ENCODE peak calls at places on chromosomes 4 and X, in four cellular contexts. M is bronchial epithelial cell, A is IMR-90, K is fibroblast of pulmonary artery. T is an unnamed sample.

GRCh38 chr4:84708406-84709135 is 125.6 kb downstream of the CDS1 start:
- DNase-seq in M (peak), A (peak), K (peak), T (no peak)

GRCh38 chr4:60729194-60729593 is 470.9 kb upstream of the ADGRL3 start:
- DNase-seq in M (peak), A (peak), K (peak), T (no peak)

GRCh38 chr4:155591201-155591600 is 75.4 kb upstream of the GUCY1A1 start:
- DNase-seq in M (no peak), A (no peak), K (no peak), T (no peak)

GRCh38 chr4:97987019-97987648 is 156.1 kb downstream of the STPG2 start:
- DNase-seq in M (peak), A (no peak), K (peak), T (no peak)

GRCh38 chrX:154693394-154693793 is 40.0 kb upstream of the CTAG2 start:
- DNase-seq in M (no peak), A (no peak), K (no peak), T (no peak)

GRCh38 chr4:185221912-185222311 is 12.5 kb downstream of the SNX25 start:
- DNase-seq in M (no peak), A (no peak), K (no peak), T (no peak)

GRCh38 chrX:136194546-136194945 is 47.2 kb downstream of the FHL1 start:
- DNase-seq in M (no peak), A (no peak), K (no peak), T (no peak)

GRCh38 chr4:573122-573892 is 2.8 kb downstream of the TMEM271 start:
- DNase-seq in M (no peak), A (no peak), K (no peak), T (no peak)

GRCh38 chr4:169723207-169723606 is 34.5 kb downstream of the HPF1 start:
- DNase-seq in M (no peak), A (no peak), K (peak), T (no peak)

GRCh38 chr4:73653695-73654106 is 33.5 kb upstream of the RASSF6 start:
- DNase-seq in M (peak), A (peak), K (peak), T (no peak)

GRCh38 chrX:386239-386767 is 404 bp downstream of the PPP2R3B start:
- DNase-seq in M (no peak), A (no peak), K (no peak), T (no peak)

GRCh38 chrX:43654431-43655150 is 1.5 kb upstream of the MAOA start:
- DNase-seq in M (peak), A (peak), K (peak), T (peak)

GRCh38 chrX:132955710-132956109 is 2.7 kb downstream of the HS6ST2 start:
- DNase-seq in M (no peak), A (no peak), K (no peak), T (no peak)

GRCh38 chr4:139438141-139438540 is 15.8 kb upstream of the RAB33B start:
- DNase-seq in M (no peak), A (no peak), K (no peak), T (no peak)

GRCh38 chrX:18133605-18134004 is 87.1 kb downstream of the BEND2 start:
- DNase-seq in M (no peak), A (no peak), K (no peak), T (no peak)

GRCh38 chr4:76023381-76023780 is at the start of gene CXCL10:
- DNase-seq in M (peak), A (peak), K (peak), T (no peak)

GRCh38 chrX:19176901-19177630 is 54.8 kb upstream of the ADGRG2 start:
- DNase-seq in M (no peak), A (no peak), K (no peak), T (no peak)

GRCh38 chrX:9875801-9876200 is 89.6 kb downstream of the SHROOM2 start:
- DNase-seq in M (no peak), A (no peak), K (no peak), T (no peak)

GRCh38 chr4:100936676-100937390 is 410.5 kb downstream of the PPP3CA start:
- DNase-seq in M (no peak), A (no peak), K (peak), T (no peak)

GRCh38 chrX:109172091-109172602 is 309.7 kb downstream of the GUCY2F start:
- DNase-seq in M (no peak), A (no peak), K (no peak), T (no peak)

GRCh38 chrX:12421918-12422317 is 283.6 kb downstream of the FRMPD4 start:
- DNase-seq in M (peak), A (peak), K (no peak), T (no peak)

GRCh38 chrX:49230500-49231232 is 2.5 kb downstream of the CACNA1F start:
- DNase-seq in M (peak), A (no peak), K (no peak), T (no peak)

GRCh38 chrX:68669094-68669830 is 21.8 kb downstream of the STARD8 start:
- DNase-seq in M (no peak), A (no peak), K (no peak), T (no peak)

GRCh38 chr4:151990201-151990600 is 229.4 kb upstream of the GATB start:
- DNase-seq in M (peak), A (peak), K (no peak), T (no peak)

GRCh38 chrX:150060406-150060805 is 122.1 kb upstream of the EOLA2 start:
- DNase-seq in M (no peak), A (peak), K (no peak), T (no peak)

GRCh38 chr4:160175064-160175643 is 1072.3 kb downstream of the RAPGEF2 start:
- DNase-seq in M (peak), A (no peak), K (no peak), T (no peak)
- TF ChIP-seq CTCF in M (peak), A (no peak), K (no peak), T (no peak)

DNA sequence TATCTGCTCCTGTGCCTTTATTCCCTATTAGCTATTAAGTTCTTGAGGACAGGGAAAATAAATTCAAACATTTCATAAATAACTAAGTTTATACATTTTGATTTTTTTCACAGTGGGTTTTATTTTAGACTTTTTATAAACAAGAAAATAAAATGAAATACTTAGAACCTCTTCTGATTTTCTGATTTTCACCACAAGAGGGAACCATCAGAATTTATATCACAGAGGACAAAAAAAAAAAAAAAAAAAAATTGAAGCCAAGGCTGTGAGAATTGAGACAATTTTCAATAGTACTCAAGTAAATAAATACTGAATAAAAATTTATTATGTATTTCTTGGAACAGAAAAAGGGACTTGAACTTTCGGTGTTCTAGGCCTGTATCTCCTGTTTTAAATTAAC is 288.1 kb downstream of the SH3BGRL start:
- DNase-seq in M (peak), A (no peak), K (no peak), T (no peak)
- TF ChIP-seq CTCF in M (no peak), A (peak), K (no peak), T (no peak)

GRCh38 chr4:182143086-182143821 is 99.9 kb upstream of the TENM3 start:
- DNase-seq in M (no peak), A (peak), K (peak), T (no peak)
- TF ChIP-seq CTCF in M (no peak), A (no peak), K (no peak), T (no peak)

GRCh38 chr4:177309525-177310371 is at the start of gene NEIL3:
- DNase-seq in M (peak), A (peak), K (peak), T (peak)
- TF ChIP-seq CTCF in M (no peak), A (no peak), K (no peak), T (no peak)

DNA sequence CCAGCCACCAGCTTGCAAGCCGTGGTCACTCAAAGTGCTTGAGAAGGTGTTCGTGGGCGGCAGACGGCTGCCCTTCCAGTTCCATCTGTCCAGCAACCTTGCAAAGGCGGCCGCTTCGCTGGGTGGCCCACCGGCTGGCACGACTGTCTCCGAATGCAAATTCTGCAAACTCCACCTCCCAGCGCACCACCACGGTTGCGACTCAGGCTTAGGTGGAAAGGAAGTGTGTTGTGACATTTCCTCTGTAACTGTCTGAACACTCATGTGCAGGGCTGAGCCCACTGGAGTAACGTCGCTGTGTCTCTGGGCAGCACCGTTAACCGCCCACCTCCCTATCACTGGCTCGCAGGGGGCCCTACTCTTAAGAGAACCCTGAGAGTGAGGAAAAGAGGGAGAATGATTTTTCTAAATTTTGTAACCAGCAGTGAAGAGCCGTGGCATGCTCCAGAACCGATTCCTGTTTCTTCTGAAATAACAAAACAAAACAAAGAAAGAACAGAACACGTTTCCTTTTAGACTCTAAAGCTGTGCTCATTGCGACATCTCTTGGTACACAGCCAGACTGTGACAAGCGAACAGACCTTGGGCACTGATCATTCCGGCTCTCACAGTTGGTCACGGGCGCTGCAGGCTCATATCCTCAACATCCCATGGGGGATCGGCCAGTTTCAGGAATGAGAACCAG is at the start of gene P2RY8:
- DNase-seq in M (peak), A (no peak), K (peak), T (no peak)
- TF ChIP-seq CTCF in M (no peak), A (no peak), K (no peak), T (no peak)

GRCh38 chr4:61984260-61984909 is 784.3 kb downstream of the ADGRL3 start:
- DNase-seq in M (no peak), A (no peak), K (no peak), T (no peak)
- TF ChIP-seq CTCF in M (no peak), A (no peak), K (no peak), T (no peak)

DNA sequence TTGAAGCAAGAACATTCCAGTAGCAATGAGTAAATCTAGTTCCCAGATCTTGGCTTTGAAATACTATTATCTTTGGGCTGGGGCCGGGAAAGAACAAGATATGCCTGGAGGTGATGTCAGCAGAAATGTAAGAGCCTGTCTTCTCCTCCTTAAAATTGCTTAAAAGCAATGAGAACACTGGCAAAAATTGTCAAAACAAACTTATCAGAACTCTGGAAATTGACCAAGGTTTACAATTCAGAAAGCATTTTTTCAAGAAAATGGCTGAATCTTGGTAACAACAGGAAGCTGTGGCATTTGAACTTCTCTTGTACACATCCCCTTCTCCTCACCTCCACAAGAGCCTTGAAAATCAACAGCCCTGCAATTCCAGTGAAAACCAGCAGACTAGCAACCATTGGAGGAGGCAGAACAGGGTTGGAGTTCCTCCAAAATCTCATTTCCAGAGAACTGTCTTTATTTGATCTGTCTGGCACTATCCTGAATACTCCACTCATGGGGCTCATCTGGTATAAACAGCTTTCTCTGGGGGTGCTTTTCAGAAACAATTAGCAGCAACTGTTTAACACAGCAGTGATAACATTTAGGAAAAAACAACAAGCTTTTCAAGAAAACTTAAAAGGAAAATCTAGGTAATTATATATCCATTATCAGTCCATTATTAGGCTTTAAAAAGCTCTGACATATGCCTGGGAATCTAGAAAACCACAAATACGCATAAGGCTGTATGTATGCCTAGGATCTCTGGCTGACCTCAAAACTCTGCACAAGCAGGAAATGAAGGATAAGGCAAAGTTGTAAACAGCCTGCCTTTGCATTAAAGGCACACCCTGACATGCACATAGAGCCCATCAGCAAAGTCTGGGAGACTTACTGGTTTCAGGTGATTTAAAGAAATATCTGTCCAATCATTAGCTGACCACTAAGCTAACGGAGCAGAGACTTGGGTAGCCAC is 13.7 kb downstream of the TIMP1 start:
- DNase-seq in M (no peak), A (peak), K (peak), T (no peak)
- TF ChIP-seq CTCF in M (no peak), A (no peak), K (no peak), T (no peak)

DNA sequence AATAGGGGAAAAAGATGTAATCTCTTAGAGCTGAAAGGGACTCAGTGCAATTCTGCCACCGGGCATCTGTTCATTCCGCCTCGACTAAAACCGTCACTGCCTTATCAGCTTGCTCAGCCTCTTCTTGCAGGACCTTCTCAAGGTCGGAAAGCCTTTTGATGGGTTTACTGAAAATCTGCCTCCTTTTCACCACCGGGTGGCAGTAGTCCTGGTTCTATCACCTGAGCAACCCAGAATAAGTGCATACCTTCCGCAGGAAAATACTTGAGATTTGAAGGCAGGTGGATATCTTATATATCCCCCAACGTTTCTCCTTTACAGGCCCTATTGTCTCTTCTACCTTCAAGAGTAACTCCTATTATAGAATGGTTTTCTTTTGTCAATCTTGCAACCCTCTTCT is 103.4 kb upstream of the PAK3 start:
- DNase-seq in M (peak), A (peak), K (peak), T (no peak)
- TF ChIP-seq CTCF in M (peak), A (peak), K (peak), T (peak)

T was measured in D721Med.